ENCODE peak calls at places on chromosomes 5 and 9, in nine cellular contexts. W is body of pancreas; X is esophagus squamous epithelium; Q is ovary; R is adrenal gland; G is left ventricle myocardium inferior; L is IMR-90; N is CD8-positive, alpha-beta T cell; H is stomach. C is an unnamed sample. For H3K4me1, the result is how much of the 10 kb centered on the place peaks cover.

GRCh38 chr5:36079200-36079761 is 12.6 kb upstream of the UGT3A2 start:
- DNase-seq in W (peak), X (no peak), Q (no peak), R (peak), G (no peak), L (peak), N (no peak), H (no peak), C (no peak)

GRCh38 chr9:126420643-126421564 is 94.3 kb downstream of the MVB12B start:
- DNase-seq in W (no peak), X (no peak), Q (no peak), R (no peak), G (no peak), L (peak), N (no peak), H (no peak), C (no peak)

GRCh38 chr9:137619240-137620090 is 660 bp downstream of the EHMT1 start:
- DNase-seq in W (peak), X (no peak), Q (peak), R (peak), G (peak), L (peak), N (peak), H (peak), C (no peak)

GRCh38 chr9:5629312-5630037 is 568 bp downstream of the RIC1 start:
- DNase-seq in W (peak), X (no peak), Q (peak), R (peak), G (peak), L (no peak), N (no peak), H (peak), C (peak)

GRCh38 chr9:9631302-9631701 is 981.5 kb downstream of the PTPRD start:
- DNase-seq in W (no peak), X (no peak), Q (no peak), R (no peak), G (no peak), L (no peak), N (no peak), H (no peak), C (no peak)

GRCh38 chr5:180296778-180297177 is 4.9 kb upstream of the MAPK9 start:
- DNase-seq in W (no peak), X (no peak), Q (no peak), R (no peak), G (no peak), L (peak), N (no peak), H (no peak), C (no peak)

GRCh38 chr5:91091471-91092234 is 291.5 kb downstream of the ARRDC3 start:
- DNase-seq in W (no peak), X (no peak), Q (no peak), R (no peak), G (no peak), L (no peak), N (no peak), H (no peak), C (no peak)

GRCh38 chr9:136728080-136728547 is 14.6 kb downstream of the LCN10 start:
- DNase-seq in W (peak), X (peak), Q (peak), R (peak), G (peak), L (peak), N (peak), H (peak), C (peak)

GRCh38 chr5:1473746-1474145 is 28.5 kb upstream of the SLC6A3 start:
- DNase-seq in W (no peak), X (no peak), Q (no peak), R (no peak), G (peak), L (no peak), N (no peak), H (no peak), C (no peak)

GRCh38 chr5:11903614-11904269 is 504 bp downstream of the CTNND2 start:
- DNase-seq in W (peak), X (no peak), Q (no peak), R (no peak), G (no peak), L (no peak), N (no peak), H (no peak), C (peak)

GRCh38 chr9:82281066-82281465 is 292.5 kb downstream of the SPATA31D1 start:
- DNase-seq in W (no peak), X (no peak), Q (no peak), R (no peak), G (no peak), L (no peak), N (no peak), H (no peak), C (no peak)

GRCh38 chr5:125584119-125584518 is 837.7 kb upstream of the ZNF608 start:
- DNase-seq in W (no peak), X (no peak), Q (no peak), R (no peak), G (no peak), L (no peak), N (no peak), H (no peak), C (peak)

GRCh38 chr5:131640043-131640856 is 5.2 kb upstream of the RAPGEF6 start:
- DNase-seq in W (no peak), X (no peak), Q (no peak), R (no peak), G (no peak), L (peak), N (no peak), H (no peak), C (no peak)

GRCh38 chr9:73916016-73916673 is 581.0 kb upstream of the RORB start:
- DNase-seq in W (no peak), X (no peak), Q (no peak), R (no peak), G (no peak), L (no peak), N (no peak), H (no peak), C (no peak)

GRCh38 chr5:151115272-151115905 is 34.6 kb upstream of the TNIP1 start:
- DNase-seq in W (peak), X (no peak), Q (peak), R (peak), G (peak), L (peak), N (peak), H (peak), C (peak)

GRCh38 chr5:12023614-12024241 is 119.5 kb upstream of the CTNND2 start:
- DNase-seq in W (no peak), X (no peak), Q (no peak), R (no peak), G (no peak), L (peak), N (no peak), H (no peak), C (no peak)

GRCh38 chr9:133238272-133238850 is 29.3 kb upstream of the OBP2B start:
- DNase-seq in W (peak), X (no peak), Q (peak), R (peak), G (peak), L (no peak), N (peak), H (peak), C (peak)

GRCh38 chr5:150105898-150106615 is 19.7 kb upstream of the CSF1R start:
- DNase-seq in W (no peak), X (no peak), Q (no peak), R (peak), G (no peak), L (no peak), N (peak), H (peak), C (no peak)

GRCh38 chr5:149998281-149998680 is 2.2 kb downstream of the TIGD6 start:
- DNase-seq in W (no peak), X (no peak), Q (no peak), R (no peak), G (no peak), L (no peak), N (no peak), H (no peak), C (no peak)

GRCh38 chr5:112049738-112050137 is 292.7 kb upstream of the NREP start:
- DNase-seq in W (no peak), X (no peak), Q (no peak), R (no peak), G (no peak), L (peak), N (no peak), H (no peak), C (no peak)

GRCh38 chr5:176530983-176531901 is 6.0 kb downstream of the RNF44 start:
- DNase-seq in W (no peak), X (no peak), Q (no peak), R (no peak), G (no peak), L (peak), N (no peak), H (no peak), C (no peak)

GRCh38 chr9:123406691-123407536 is 50.9 kb downstream of the CRB2 start:
- DNase-seq in W (no peak), X (no peak), Q (no peak), R (no peak), G (no peak), L (peak), N (no peak), H (no peak), C (no peak)

GRCh38 chr5:117131876-117132275 is 557.3 kb upstream of the SEMA6A start:
- DNase-seq in W (no peak), X (no peak), Q (no peak), R (no peak), G (no peak), L (no peak), N (no peak), H (no peak), C (no peak)

GRCh38 chr5:104297076-104297475 is 734.5 kb upstream of the NUDT12 start:
- DNase-seq in W (no peak), X (no peak), Q (no peak), R (no peak), G (no peak), L (no peak), N (no peak), H (no peak), C (no peak)

GRCh38 chr9:86353591-86354047 is 591 bp downstream of the TUT7 start:
- DNase-seq in W (no peak), X (no peak), Q (no peak), R (peak), G (no peak), L (no peak), N (no peak), H (peak), C (no peak)

GRCh38 chr9:96047741-96048115 is 172.2 kb downstream of the ERCC6L2 start:
- DNase-seq in W (no peak), X (no peak), Q (no peak), R (no peak), G (no peak), L (no peak), N (no peak), H (no peak), C (no peak)

GRCh38 chr9:86183225-86183808 is 76.1 kb downstream of the C9orf153 start:
- DNase-seq in W (no peak), X (no peak), Q (no peak), R (peak), G (no peak), L (no peak), N (no peak), H (no peak), C (no peak)

GRCh38 chr5:149532413-149532812 is 18.8 kb downstream of the CSNK1A1 start:
- DNase-seq in W (no peak), X (no peak), Q (no peak), R (no peak), G (no peak), L (no peak), N (no peak), H (no peak), C (no peak)

GRCh38 chr9:134422301-134422700 is 96.0 kb downstream of the RXRA start:
- DNase-seq in W (no peak), X (no peak), Q (peak), R (peak), G (no peak), L (no peak), N (no peak), H (peak), C (peak)

GRCh38 chr9:134419684-134420076 is 93.4 kb downstream of the RXRA start:
- DNase-seq in W (no peak), X (no peak), Q (no peak), R (no peak), G (no peak), L (no peak), N (no peak), H (no peak), C (no peak)

GRCh38 chr9:134420281-134420835 is 94.1 kb downstream of the RXRA start:
- DNase-seq in W (no peak), X (no peak), Q (no peak), R (no peak), G (no peak), L (no peak), N (no peak), H (no peak), C (no peak)

GRCh38 chr9:134421888-134422287 is 95.6 kb downstream of the RXRA start:
- DNase-seq in W (no peak), X (no peak), Q (peak), R (no peak), G (no peak), L (no peak), N (no peak), H (no peak), C (no peak)

DNA sequence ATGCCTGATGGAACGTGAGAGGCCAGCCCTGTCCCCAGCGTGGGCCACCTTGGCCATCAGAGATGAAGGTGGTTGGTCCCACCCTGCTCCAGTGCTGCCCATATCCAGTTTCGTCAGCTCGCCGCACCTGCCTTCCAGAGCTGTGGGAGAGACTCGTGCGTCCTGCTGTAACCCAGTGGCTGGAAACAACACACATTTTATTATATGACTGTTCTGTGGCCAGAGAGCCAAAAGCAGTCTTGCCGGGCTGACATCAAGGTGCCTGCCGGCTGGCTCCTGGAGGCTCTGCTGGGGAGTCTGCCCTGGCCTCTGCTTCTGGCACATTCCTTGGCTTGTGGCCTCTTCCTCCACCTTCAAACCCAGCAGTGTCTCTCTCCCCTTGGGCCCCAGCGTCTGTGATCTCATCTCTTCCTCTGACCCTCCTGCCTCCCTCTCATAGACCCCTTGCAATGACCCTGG is 94.7 kb downstream of the RXRA start:
- DNase-seq in W (no peak), X (no peak), Q (peak), R (no peak), G (no peak), L (no peak), N (no peak), H (no peak), C (no peak)
- H3K27ac ChIP-seq in W (no peak), X (peak), Q (peak), R (no peak), G (no peak), L (no peak), N (no peak), H (no peak), C (no peak)

DNA sequence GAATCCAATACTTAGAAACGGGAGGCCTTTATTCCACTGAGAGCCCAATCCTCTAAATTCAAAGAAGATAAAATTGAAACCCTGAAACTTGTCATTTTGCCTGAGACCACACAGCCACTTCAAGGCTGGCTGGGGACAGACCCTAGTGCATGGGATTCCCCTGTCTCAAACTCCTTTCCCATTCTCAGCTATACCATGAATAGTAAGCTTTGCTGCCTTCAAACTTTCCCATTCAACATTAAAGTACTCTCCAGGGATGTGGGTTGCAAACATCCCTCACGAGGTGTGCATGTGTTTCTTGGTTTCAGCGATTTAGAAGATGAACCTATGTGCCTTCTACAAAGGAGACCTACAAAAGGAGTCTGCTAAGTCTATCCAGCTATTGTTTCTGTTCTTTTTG is 64.6 kb downstream of the GABRB2 start:
- DNase-seq in W (no peak), X (no peak), Q (no peak), R (no peak), G (no peak), L (no peak), N (no peak), H (no peak), C (no peak)
- TF ChIP-seq CTCF in W (no peak), X (no peak), Q (no peak), R (no peak), G (no peak), L (no peak), N (no peak), H (no peak), C (no peak)

DNA sequence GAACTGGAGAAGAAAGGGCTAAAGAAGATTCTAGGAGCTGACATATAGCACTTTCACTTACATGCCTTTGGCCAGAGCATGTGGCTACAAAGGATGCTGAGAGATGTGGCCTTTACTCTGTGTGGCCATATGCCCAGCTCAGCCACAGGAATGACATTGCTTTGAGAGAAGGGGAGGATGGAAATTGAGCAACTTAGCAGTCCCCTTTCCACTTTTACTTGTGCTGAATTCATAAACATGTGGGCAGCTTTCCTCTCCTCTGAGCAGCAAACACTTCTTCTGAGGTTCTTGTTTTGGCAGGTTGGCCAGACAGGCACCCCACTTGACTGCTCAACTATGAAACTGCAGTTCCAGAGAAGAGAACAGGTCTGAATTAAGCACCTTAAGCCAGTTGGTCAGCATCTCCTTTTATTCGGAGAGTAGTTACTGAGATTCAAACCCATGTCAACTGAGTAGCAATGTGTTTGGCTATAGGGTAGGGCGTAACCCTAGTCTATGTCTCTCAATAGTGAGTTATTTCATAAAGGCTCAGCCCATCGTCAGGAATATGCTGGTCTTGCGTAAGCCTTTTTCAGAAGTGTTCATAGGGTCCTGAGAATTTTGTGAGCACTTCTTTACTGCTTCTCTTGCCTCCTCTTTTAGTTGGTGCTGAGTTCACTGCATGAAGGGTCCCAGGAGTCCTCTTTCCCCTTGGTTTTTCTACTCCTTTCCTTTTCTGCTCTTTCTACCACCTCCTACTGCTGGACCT is 134.5 kb downstream of the PALM2AKAP2 start:
- DNase-seq in W (no peak), X (no peak), Q (no peak), R (no peak), G (no peak), L (peak), N (peak), H (no peak), C (no peak)
- H3K4me1 ChIP-seq in W (under half), X (half or more), Q (under half), R (under half), G (half or more), L (under half), N (under half), H (under half), C (under half)

GRCh38 chr5:100664140-100664539 is 129.0 kb downstream of the FAM174A start:
- DNase-seq in W (no peak), X (no peak), Q (no peak), R (no peak), G (no peak), L (no peak), N (no peak), H (no peak), C (no peak)

GRCh38 chr5:100668511-100668910 is 133.3 kb downstream of the FAM174A start:
- DNase-seq in W (no peak), X (no peak), Q (no peak), R (no peak), G (no peak), L (peak), N (no peak), H (no peak), C (no peak)

GRCh38 chr5:100667021-100667671 is 132.0 kb downstream of the FAM174A start:
- DNase-seq in W (no peak), X (no peak), Q (no peak), R (no peak), G (no peak), L (peak), N (no peak), H (no peak), C (no peak)
- H3K27ac ChIP-seq in W (no peak), X (no peak), Q (no peak), R (no peak), G (no peak), L (no peak), N (no peak), H (no peak), C (no peak)

GRCh38 chr5:173920024-173920753 is 32.0 kb downstream of the CPEB4 start:
- DNase-seq in W (no peak), X (no peak), Q (no peak), R (no peak), G (no peak), L (peak), N (no peak), H (no peak), C (no peak)
- TF ChIP-seq CTCF in W (no peak), X (no peak), Q (no peak), R (no peak), G (no peak), L (no peak), N (no peak), H (no peak), C (no peak)